ENCODE peak calls at places on chromosomes 4 and X, in six cellular contexts. H is OCI-LY7, Q is epithelial cell of esophagus, Z is LoVo, E is spleen, D is vagina. U is an unnamed sample.
A peak's percentile ranks its signal among the peaks of the same experiment; 100 is the strongest.

GRCh38 chrX:42783456-42783855 is 5.5 kb upstream of the PPP1R2C start:
- DNase-seq in Q (peak; percentile 0), D (no peak), Z (no peak), E (no peak), H (no peak), U (no peak)

GRCh38 chr4:109809657-109810056 is 5.9 kb upstream of the GAR1 start:
- DNase-seq in H (no peak), Q (no peak), D (no peak), E (no peak), Z (no peak), U (no peak)

GRCh38 chr4:126916626-126917140 is 716.1 kb upstream of the INTU start:
- DNase-seq in Q (peak; percentile 26), E (no peak), H (no peak), D (no peak), Z (no peak), U (no peak)

GRCh38 chr4:184345573-184345922 is 127.9 kb upstream of the ENPP6 start:
- DNase-seq in Z (no peak), Q (no peak), D (no peak), E (peak; percentile 84), H (no peak), U (no peak)

GRCh38 chr4:54063224-54063623 is 1.2 kb downstream of the CHIC2 start:
- DNase-seq in D (no peak), H (no peak), E (no peak), Z (no peak), Q (peak; percentile 57), U (peak; percentile 64)

GRCh38 chrX:130793966-130794365 is 109.0 kb downstream of the ENOX2 start:
- DNase-seq in E (no peak), H (no peak), D (no peak), Z (no peak), Q (no peak), U (no peak)

GRCh38 chr4:164442167-164442566 is 311.8 kb upstream of the SMIM31 start:
- DNase-seq in Q (peak; percentile 76), Z (no peak), H (no peak), D (no peak), E (no peak), U (no peak)

GRCh38 chr4:99986792-99987191 is 36.7 kb upstream of the H2AZ1 start:
- DNase-seq in H (no peak), Q (no peak), E (no peak), Z (no peak), D (no peak), U (no peak)

GRCh38 chr4:78648639-78649363 is 97.2 kb downstream of the ANXA3 start:
- DNase-seq in Z (no peak), Q (no peak), H (no peak), E (no peak), D (no peak), U (no peak)

GRCh38 chr4:56757821-56758400 is 63.6 kb downstream of the SPINK2 start:
- DNase-seq in H (peak; percentile 90), D (no peak), Q (peak; percentile 94), E (peak; percentile 86), Z (peak; percentile 27), U (no peak)

GRCh38 chr4:185950891-185951290 is 118.1 kb upstream of the TLR3 start:
- DNase-seq in E (no peak), Z (no peak), H (no peak), Q (peak; percentile 35), D (no peak), U (no peak)

GRCh38 chr4:120007171-120007894 is 59.3 kb downstream of the MAD2L1 start:
- DNase-seq in Q (peak; percentile 8), H (no peak), D (no peak), Z (no peak), E (no peak), U (no peak)

GRCh38 chrX:40127052-40127451 is 29.3 kb upstream of the BCOR start:
- DNase-seq in Q (no peak), D (no peak), H (peak; percentile 92), Z (no peak), E (no peak), U (peak; percentile 47)

GRCh38 chrX:39550795-39551361 is 546.9 kb downstream of the BCOR start:
- DNase-seq in H (no peak), Q (no peak), E (no peak), D (no peak), Z (no peak), U (no peak)

GRCh38 chr4:30943356-30943755 is 223.2 kb downstream of the PCDH7 start:
- DNase-seq in H (no peak), Q (no peak), D (no peak), Z (no peak), E (no peak), U (no peak)

GRCh38 chr4:76767983-76768382 is 130.0 kb downstream of the SOWAHB start:
- DNase-seq in D (no peak), Q (peak; percentile 28), E (no peak), Z (no peak), H (no peak), U (no peak)

GRCh38 chrX:139298437-139298836 is 232.1 kb upstream of the F9 start:
- DNase-seq in H (no peak), D (no peak), E (no peak), Q (no peak), Z (no peak), U (no peak)

GRCh38 chrX:132209527-132209926 is 9.7 kb downstream of the RAP2C start:
- DNase-seq in E (no peak), Z (peak; percentile 50), Q (peak; percentile 46), D (no peak), H (no peak), U (no peak)

GRCh38 chr4:27186710-27187109 is 326.1 kb downstream of the STIM2 start:
- DNase-seq in E (no peak), D (no peak), Z (no peak), Q (no peak), H (no peak), U (no peak)

GRCh38 chr4:183337833-183338232 is 15.6 kb upstream of the CLDN24 start:
- DNase-seq in Z (no peak), H (no peak), Q (no peak), E (peak; percentile 58), D (no peak), U (no peak)

GRCh38 chr4:77695769-77696168 is 90.1 kb downstream of the CXCL13 start:
- DNase-seq in Z (peak; percentile 53), D (no peak), E (no peak), H (no peak), Q (peak; percentile 95), U (no peak)

GRCh38 chr4:67892905-67893304 is 9.1 kb upstream of the TMPRSS11D start:
- DNase-seq in Z (no peak), E (no peak), H (no peak), Q (peak; percentile 29), D (no peak), U (no peak)

GRCh38 chr4:113547487-113548042 is 214.0 kb downstream of the CAMK2D start:
- DNase-seq in Z (peak; percentile 96), D (no peak), Q (peak; percentile 99), E (peak; percentile 94), H (peak; percentile 95), U (peak; percentile 96)

GRCh38 chr4:27318740-27319139 is 458.1 kb downstream of the STIM2 start:
- DNase-seq in H (peak; percentile 43), Z (no peak), Q (peak; percentile 36), E (no peak), D (no peak), U (peak; percentile 84)

GRCh38 chr4:111707491-111707890 is 437.8 kb upstream of the FAM241A start:
- DNase-seq in Z (no peak), E (no peak), Q (no peak), H (no peak), D (no peak), U (no peak)

GRCh38 chr4:23717528-23718248 is 172.2 kb downstream of the PPARGC1A start:
- DNase-seq in Z (no peak), D (no peak), Q (peak; percentile 31), E (no peak), H (peak; percentile 39), U (peak; percentile 74)

GRCh38 chrX:71604141-71604540 is 14.2 kb downstream of the CXCR3 start:
- DNase-seq in Z (no peak), H (no peak), E (no peak), D (no peak), Q (no peak), U (no peak)

GRCh38 chr4:26700110-26700509 is 116.2 kb downstream of the TBC1D19 start:
- DNase-seq in Q (no peak), H (no peak), Z (no peak), D (no peak), E (no peak), U (no peak)

GRCh38 chr4:3441501-3442459 is at the start of gene HGFAC:
- DNase-seq in Z (no peak), E (no peak), Q (no peak), H (no peak), D (no peak), U (no peak)

GRCh38 chr4:183142566-183143545 is 43.8 kb downstream of the WWC2 start:
- DNase-seq in H (no peak), Q (peak; percentile 87), Z (peak; percentile 32), D (no peak), E (no peak), U (no peak)

GRCh38 chr4:162847945-162848549 is 318.6 kb downstream of the NAF1 start:
- DNase-seq in Z (no peak), E (no peak), D (no peak), H (no peak), Q (peak; percentile 23), U (no peak)

GRCh38 chr4:100095729-100096595 is 94.3 kb downstream of the DDIT4L start:
- DNase-seq in H (peak; percentile 53), E (no peak), Q (peak; percentile 84), D (no peak), Z (peak; percentile 61), U (peak; percentile 77)

GRCh38 chr4:175215657-175216056 is 297.5 kb downstream of the ADAM29 start:
- DNase-seq in Z (no peak), H (peak; percentile 18), E (no peak), Q (no peak), D (no peak), U (no peak)

GRCh38 chr4:182314537-182314936 is 71.3 kb downstream of the TENM3 start:
- DNase-seq in E (no peak), H (no peak), Q (no peak), D (no peak), Z (no peak), U (no peak)